ENCODE peak calls at places on chromosome 14, in seven cellular contexts. S is heart left ventricle, I is suprapubic skin, C is stomach, Y is HCT116, G is A549, H is body of pancreas. A is an unnamed sample.

GRCh38 chr14:39265741-39266588 is 32.2 kb downstream of the MIA2 start:
- DNase-seq in S (peak), I (no peak), C (no peak), Y (peak), G (no peak), H (no peak), A (no peak)

GRCh38 chr14:66636240-66636639 is 128.3 kb downstream of the GPHN start:
- DNase-seq in S (no peak), I (no peak), C (no peak), Y (no peak), G (no peak), H (no peak), A (no peak)

GRCh38 chr14:24430682-24431568 is 1.2 kb downstream of the KHNYN start:
- DNase-seq in S (peak), I (no peak), C (peak), Y (no peak), G (no peak), H (no peak), A (peak)

GRCh38 chr14:38867561-38868150 is 235.4 kb downstream of the SEC23A start:
- DNase-seq in S (peak), I (peak), C (peak), Y (peak), G (peak), H (peak), A (no peak)

GRCh38 chr14:89807151-89807550 is 147.4 kb downstream of the EFCAB11 start:
- DNase-seq in S (no peak), I (no peak), C (no peak), Y (no peak), G (no peak), H (no peak), A (no peak)

GRCh38 chr14:94388027-94388895 is at the start of gene SERPINA1:
- DNase-seq in S (no peak), I (no peak), C (peak), Y (no peak), G (no peak), H (peak), A (no peak)

GRCh38 chr14:60348211-60348610 is 99.2 kb downstream of the PPM1A start:
- DNase-seq in S (no peak), I (no peak), C (no peak), Y (no peak), G (no peak), H (peak), A (no peak)

GRCh38 chr14:36662543-36663403 is 1.1 kb downstream of the PAX9 start:
- DNase-seq in S (no peak), I (peak), C (no peak), Y (no peak), G (peak), H (peak), A (no peak)

GRCh38 chr14:23174785-23175184 is 8.7 kb downstream of the SLC7A8 start:
- DNase-seq in S (no peak), I (peak), C (no peak), Y (no peak), G (no peak), H (no peak), A (no peak)

GRCh38 chr14:79562158-79562557 is 649.1 kb downstream of the DIO2 start:
- DNase-seq in S (no peak), I (no peak), C (no peak), Y (no peak), G (no peak), H (no peak), A (no peak)

GRCh38 chr14:45787167-45787566 is 534.2 kb upstream of the MIS18BP1 start:
- DNase-seq in S (no peak), I (no peak), C (no peak), Y (peak), G (no peak), H (no peak), A (no peak)

GRCh38 chr14:70917633-70918032 is 10.4 kb downstream of the PCNX1 start:
- DNase-seq in S (no peak), I (no peak), C (no peak), Y (no peak), G (no peak), H (no peak), A (no peak)

GRCh38 chr14:28515571-28515970 is 251.0 kb upstream of the FOXG1 start:
- DNase-seq in S (no peak), I (no peak), C (no peak), Y (no peak), G (no peak), H (no peak), A (no peak)

GRCh38 chr14:103867523-103867953 is 20.2 kb upstream of the PPP1R13B start:
- DNase-seq in S (peak), I (no peak), C (peak), Y (no peak), G (no peak), H (peak), A (no peak)

GRCh38 chr14:42779024-42779423 is 1172.3 kb downstream of the LRFN5 start:
- DNase-seq in S (no peak), I (no peak), C (no peak), Y (no peak), G (no peak), H (no peak), A (no peak)

GRCh38 chr14:62462996-62463395 is 582.3 kb downstream of the KCNH5 start:
- DNase-seq in S (no peak), I (no peak), C (no peak), Y (no peak), G (no peak), H (no peak), A (no peak)

GRCh38 chr14:36646664-36647416 is 14.8 kb upstream of the PAX9 start:
- DNase-seq in S (no peak), I (no peak), C (no peak), Y (no peak), G (no peak), H (peak), A (no peak)

GRCh38 chr14:54686871-54687749 is 120.2 kb downstream of the SAMD4A start:
- DNase-seq in S (peak), I (no peak), C (no peak), Y (no peak), G (no peak), H (no peak), A (no peak)

GRCh38 chr14:75279739-75280447 is 1.3 kb downstream of the FOS start:
- DNase-seq in S (no peak), I (no peak), C (no peak), Y (no peak), G (no peak), H (peak), A (no peak)
- TF ChIP-seq POLR2A in S (no peak), I (peak), C (no peak), Y (no peak), G (no peak), H (peak), A (no peak)

GRCh38 chr14:91996951-91997371 is 42.9 kb downstream of the TRIP11 start:
- DNase-seq in S (no peak), I (no peak), C (no peak), Y (peak), G (peak), H (no peak), A (no peak)

GRCh38 chr14:91998667-91999570 is 40.9 kb downstream of the TRIP11 start:
- DNase-seq in S (no peak), I (no peak), C (no peak), Y (no peak), G (no peak), H (no peak), A (no peak)

DNA sequence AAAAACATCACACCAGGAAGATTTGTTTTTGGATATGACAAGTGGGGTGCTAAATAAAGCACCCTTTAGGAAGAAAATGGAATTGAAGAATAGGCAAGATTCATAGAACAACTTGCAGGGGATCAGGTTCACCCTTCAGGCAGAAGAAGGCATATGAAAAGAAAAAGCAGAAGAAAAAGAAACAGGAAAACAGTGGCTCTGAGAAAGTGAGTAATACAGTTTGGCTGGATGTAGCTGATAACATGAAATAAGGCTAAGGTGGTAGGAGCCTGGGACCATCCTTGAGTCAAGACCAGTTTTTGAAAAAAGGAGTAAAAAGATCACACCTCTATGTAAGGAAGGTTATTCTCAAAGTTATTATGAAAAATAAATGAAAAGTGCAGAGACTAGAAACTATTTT is 42.4 kb downstream of the TRIP11 start:
- DNase-seq in S (no peak), I (no peak), C (no peak), Y (no peak), G (no peak), H (no peak), A (no peak)
- H3K4me3 ChIP-seq in S (no peak), I (no peak), C (no peak), Y (no peak), G (no peak), H (no peak), A (no peak)

DNA sequence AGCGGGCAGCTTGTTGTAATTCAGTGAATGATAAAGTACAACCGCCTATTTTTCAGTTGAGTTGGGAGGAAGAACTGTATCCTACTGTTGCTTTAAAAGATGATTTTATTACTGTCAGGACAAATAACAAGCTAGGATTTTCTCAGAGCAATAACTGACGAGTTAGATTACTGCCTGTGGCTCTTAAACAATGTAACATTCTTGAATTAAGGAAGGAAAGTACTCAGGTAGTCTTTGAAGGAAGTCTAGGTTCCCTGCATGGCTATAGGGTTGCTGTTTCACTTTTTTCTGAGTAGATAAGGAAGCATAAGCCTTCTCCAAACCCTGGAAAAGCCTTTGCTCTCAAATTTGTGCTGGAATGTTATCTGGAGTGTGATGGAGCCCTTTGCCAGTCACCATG is 17.6 kb downstream of the NUBPL start:
- DNase-seq in S (no peak), I (no peak), C (no peak), Y (no peak), G (no peak), H (no peak), A (no peak)
- H3K27ac ChIP-seq in S (peak), I (peak), C (no peak), Y (no peak), G (no peak), H (no peak), A (peak)

GRCh38 chr14:92502541-92503286 is 10.9 kb upstream of the RIN3 start:
- DNase-seq in S (no peak), I (no peak), C (no peak), Y (no peak), G (no peak), H (no peak), A (no peak)
- TF ChIP-seq POLR2A in S (no peak), I (no peak), C (no peak), Y (no peak), G (no peak), H (no peak), A (no peak)

GRCh38 chr14:76954791-76955190 is 73.7 kb downstream of the IRF2BPL start:
- DNase-seq in S (no peak), I (no peak), C (no peak), Y (no peak), G (no peak), H (no peak), A (no peak)
- H3K4me3 ChIP-seq in S (no peak), I (no peak), C (no peak), Y (no peak), G (no peak), H (no peak), A (no peak)

GRCh38 chr14:102502571-102502970 is 7.0 kb downstream of the ANKRD9 start:
- DNase-seq in S (no peak), I (no peak), C (no peak), Y (no peak), G (no peak), H (no peak), A (no peak)

GRCh38 chr14:102505775-102506598 is 3.6 kb downstream of the ANKRD9 start:
- DNase-seq in S (no peak), I (no peak), C (no peak), Y (no peak), G (no peak), H (no peak), A (no peak)

GRCh38 chr14:102504951-102505600 is 4.5 kb downstream of the ANKRD9 start:
- DNase-seq in S (no peak), I (no peak), C (no peak), Y (no peak), G (no peak), H (no peak), A (no peak)

GRCh38 chr14:102503576-102504224 is 5.9 kb downstream of the ANKRD9 start:
- DNase-seq in S (peak), I (no peak), C (no peak), Y (no peak), G (no peak), H (no peak), A (no peak)

DNA sequence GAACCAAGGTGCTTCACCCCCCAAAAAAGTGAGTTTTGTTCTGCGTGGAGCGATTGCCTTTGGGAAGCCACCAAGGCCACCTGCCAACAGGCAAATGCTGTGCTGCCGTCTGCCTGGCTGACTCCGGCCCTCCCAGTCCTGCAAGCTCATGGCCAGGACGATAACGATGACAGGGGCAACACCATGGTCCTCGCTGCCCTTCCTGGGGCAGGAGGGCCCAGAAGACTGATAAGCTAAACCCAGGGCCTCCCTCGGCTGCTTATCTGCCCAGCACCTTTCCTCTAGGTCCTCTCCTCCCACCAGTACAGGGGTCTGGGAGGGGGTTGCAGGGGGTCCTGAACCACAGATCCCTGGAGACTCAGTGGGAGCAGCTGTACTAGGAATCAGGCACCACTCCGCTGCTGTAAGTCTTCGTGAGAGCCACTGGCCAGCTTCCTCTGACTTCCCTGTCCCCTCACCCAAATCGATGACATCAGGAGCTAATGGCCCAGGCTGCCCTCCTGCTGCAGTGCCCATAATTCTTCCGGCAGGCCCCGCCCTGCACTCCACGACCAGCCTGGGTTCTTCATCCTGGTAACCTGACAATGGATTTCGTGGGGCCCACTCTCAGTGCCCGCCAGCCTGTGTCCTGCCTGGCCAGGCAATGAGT is 5.2 kb downstream of the ANKRD9 start:
- DNase-seq in S (peak), I (no peak), C (no peak), Y (no peak), G (no peak), H (no peak), A (no peak)
- H3K27ac ChIP-seq in S (peak), I (no peak), C (peak), Y (no peak), G (no peak), H (no peak), A (no peak)

GRCh38 chr14:68402525-68403101 is 390.3 kb downstream of the ZFP36L1 start:
- DNase-seq in S (no peak), I (no peak), C (no peak), Y (no peak), G (no peak), H (no peak), A (no peak)
- TF ChIP-seq POLR2A in S (no peak), I (no peak), C (no peak), Y (no peak), G (no peak), H (no peak), A (no peak)

DNA sequence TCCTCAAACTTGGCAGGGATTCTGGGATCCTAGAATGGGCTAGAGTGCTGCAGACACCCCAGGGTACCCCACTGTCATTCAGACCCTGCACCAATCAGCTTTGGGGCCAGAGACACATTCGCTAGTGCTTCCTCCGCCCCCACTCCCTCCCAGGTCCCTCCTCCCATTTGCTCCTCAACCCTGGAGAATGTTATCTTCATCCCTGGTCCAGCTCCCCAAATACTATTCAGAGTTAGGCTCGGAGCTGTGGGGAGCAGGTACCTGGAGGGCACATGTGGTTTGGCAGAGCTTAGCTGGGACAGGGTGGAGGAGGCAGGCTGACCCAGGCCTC is 19.4 kb downstream of the VSX2 start:
- DNase-seq in S (no peak), I (no peak), C (no peak), Y (no peak), G (no peak), H (no peak), A (no peak)
- H3K4me3 ChIP-seq in S (peak), I (peak), C (peak), Y (no peak), G (no peak), H (no peak), A (peak)

GRCh38 chr14:100296106-100296651 is 10.1 kb downstream of the SLC25A29 start:
- DNase-seq in S (peak), I (peak), C (no peak), Y (no peak), G (no peak), H (no peak), A (no peak)

GRCh38 chr14:100295376-100296105 is 10.7 kb downstream of the SLC25A29 start:
- DNase-seq in S (peak), I (peak), C (no peak), Y (no peak), G (no peak), H (no peak), A (no peak)

GRCh38 chr14:100297320-100298300 is 8.6 kb downstream of the SLC25A29 start:
- DNase-seq in S (peak), I (peak), C (peak), Y (no peak), G (no peak), H (peak), A (no peak)

GRCh38 chr14:100299238-100299560 is 7.0 kb downstream of the SLC25A29 start:
- DNase-seq in S (peak), I (no peak), C (no peak), Y (no peak), G (no peak), H (no peak), A (no peak)

GRCh38 chr14:100298551-100299237 is 7.5 kb downstream of the SLC25A29 start:
- DNase-seq in S (peak), I (no peak), C (no peak), Y (no peak), G (no peak), H (no peak), A (no peak)
- H3K27ac ChIP-seq in S (no peak), I (no peak), C (no peak), Y (no peak), G (no peak), H (no peak), A (peak)

A was measured in vagina.